ENCODE peak calls at places on chromosomes 11 and 22, in eight cellular contexts. X is stimulated activated naive CD4-positive, alpha-beta T cell; U is fibroblast of lung; H is anterior cingulate cortex; I is HTR-8/SVneo; Q is tibial artery; S is left ventricle myocardium superior; M is GM12891. D is an unnamed sample.

GRCh38 chr11:65356394-65356972 is 1.9 kb downstream of the TIGD3 start:
- DNase-seq in I (no peak), X (no peak), Q (no peak), S (peak), H (no peak), U (no peak), M (no peak), D (no peak)

GRCh38 chr11:75722669-75723042 is 5.0 kb downstream of the MOGAT2 start:
- DNase-seq in S (no peak), M (no peak), X (no peak), H (no peak), Q (no peak), U (no peak), I (no peak), D (no peak)

GRCh38 chr22:30969532-30970355 is 679 bp downstream of the TUG1 start:
- DNase-seq in U (peak), X (no peak), S (no peak), I (peak), M (no peak), Q (peak), H (peak), D (no peak)

GRCh38 chr22:46710842-46711241 is 27.2 kb downstream of the CERK start:
- DNase-seq in S (no peak), U (no peak), M (no peak), Q (no peak), I (no peak), H (no peak), X (no peak), D (no peak)

GRCh38 chr11:45272701-45273100 is 13.4 kb downstream of the SYT13 start:
- DNase-seq in M (no peak), I (no peak), Q (no peak), H (no peak), S (no peak), X (no peak), U (no peak), D (no peak)

GRCh38 chr11:7511405-7511804 is 2.4 kb upstream of the PPFIBP2 start:
- DNase-seq in U (no peak), Q (peak), M (no peak), S (peak), I (no peak), X (no peak), H (peak), D (no peak)

GRCh38 chr11:106818416-106818815 is 199.9 kb downstream of the GUCY1A2 start:
- DNase-seq in I (no peak), U (no peak), H (no peak), S (no peak), X (no peak), Q (no peak), M (no peak), D (no peak)

GRCh38 chr11:35852056-35852455 is 91.8 kb upstream of the LDLRAD3 start:
- DNase-seq in M (no peak), X (no peak), S (peak), I (no peak), H (no peak), Q (peak), U (peak), D (no peak)

GRCh38 chr11:115222218-115222862 is 281.9 kb downstream of the CADM1 start:
- DNase-seq in X (no peak), S (no peak), Q (no peak), H (no peak), I (peak), U (peak), M (peak), D (no peak)

GRCh38 chr11:60840711-60841430 is 1.0 kb upstream of the CCDC86 start:
- DNase-seq in Q (peak), I (peak), S (peak), H (peak), U (peak), X (no peak), M (no peak), D (no peak)

GRCh38 chr22:39097098-39098020 is at the start of gene APOBEC3H:
- DNase-seq in I (peak), X (no peak), U (no peak), M (no peak), Q (no peak), S (peak), H (no peak), D (no peak)

GRCh38 chr11:9095421-9095820 is 4.0 kb upstream of the SCUBE2 start:
- DNase-seq in U (no peak), S (peak), X (no peak), I (no peak), H (no peak), Q (no peak), M (no peak), D (no peak)

GRCh38 chr22:35446365-35446764 is 46.4 kb downstream of the MCM5 start:
- DNase-seq in S (no peak), H (no peak), U (peak), I (peak), M (no peak), Q (no peak), X (no peak), D (no peak)

GRCh38 chr22:49797706-49798105 is 30.0 kb downstream of the BRD1 start:
- DNase-seq in X (no peak), M (no peak), H (no peak), S (no peak), Q (no peak), U (no peak), I (no peak), D (no peak)

GRCh38 chr11:5605849-5606248 is 9.4 kb downstream of the TRIM6 start:
- DNase-seq in M (no peak), U (peak), Q (no peak), I (no peak), H (no peak), S (no peak), X (no peak), D (peak)

GRCh38 chr11:93225642-93226041 is 27.9 kb upstream of the SLC36A4 start:
- DNase-seq in Q (no peak), M (no peak), X (no peak), U (peak), I (no peak), S (no peak), H (no peak), D (no peak)

GRCh38 chr11:60944504-60945294 is 7.3 kb downstream of the SLC15A3 start:
- DNase-seq in X (no peak), I (no peak), Q (no peak), H (no peak), S (no peak), M (no peak), U (no peak), D (no peak)

GRCh38 chr11:15743244-15743629 is 613.1 kb downstream of the SOX6 start:
- DNase-seq in H (no peak), S (no peak), X (no peak), U (no peak), M (no peak), Q (no peak), I (no peak), D (no peak)

GRCh38 chr11:120912504-120912903 is 111.4 kb upstream of the TBCEL start:
- DNase-seq in Q (no peak), M (peak), U (peak), X (no peak), S (no peak), I (peak), H (no peak), D (no peak)

GRCh38 chr11:118883368-118884071 is at the start of gene CXCR5:
- DNase-seq in H (no peak), U (no peak), I (no peak), Q (no peak), M (no peak), S (no peak), X (no peak), D (no peak)

GRCh38 chr22:20395897-20396287 is 1.9 kb downstream of the ZNF74 start:
- DNase-seq in Q (no peak), I (no peak), H (no peak), S (no peak), U (no peak), M (no peak), X (no peak), D (no peak)

GRCh38 chr11:2533642-2534115 is 88.9 kb downstream of the KCNQ1 start:
- DNase-seq in U (peak), Q (peak), I (peak), S (peak), M (peak), H (peak), X (no peak), D (no peak)

GRCh38 chr22:20514658-20515406 is 7.4 kb downstream of the MED15 start:
- DNase-seq in U (peak), S (no peak), I (no peak), M (no peak), X (no peak), H (no peak), Q (no peak), D (no peak)

GRCh38 chr11:5476184-5476819 is 12.2 kb upstream of the OR52D1 start:
- DNase-seq in X (no peak), M (peak), Q (no peak), U (peak), I (peak), H (no peak), S (no peak), D (no peak)

GRCh38 chr22:44171486-44172076 is 9.1 kb upstream of the PARVG start:
- DNase-seq in M (no peak), U (no peak), H (no peak), Q (no peak), S (no peak), I (no peak), X (no peak), D (no peak)

GRCh38 chr11:69154938-69155301 is 815 bp upstream of the SMIM38 start:
- DNase-seq in M (no peak), I (no peak), H (no peak), X (no peak), U (no peak), Q (no peak), S (no peak), D (no peak)

GRCh38 chr11:13287026-13287425 is 9.4 kb downstream of the BMAL1 start:
- DNase-seq in S (no peak), I (no peak), U (no peak), X (no peak), Q (no peak), H (no peak), M (no peak), D (no peak)

GRCh38 chr11:121757480-121758125 is 304.8 kb upstream of the SORL1-AS1 start:
- DNase-seq in S (no peak), I (no peak), U (peak), X (no peak), H (no peak), M (no peak), Q (no peak), D (no peak)